ENCODE peak calls at places on chromosomes 7 and 10, in six cellular contexts. S is T follicular helper cell; N is IMR-90; B is epithelial cell of esophagus; C is stimulated activated CD8-positive, alpha-beta memory T cell treated with anti-CD3 and anti-CD28 coated beads, Interleukin-2, amount 100 ng/mL, for 1 hour; L is HS-27A. G is an unnamed sample.
A peak's percentile ranks its signal among the peaks of the same experiment; 100 is the strongest.

GRCh38 chr7:144027070-144027469 is 21.7 kb upstream of the OR2A5 start:
- DNase-seq in S (no peak), N (peak; percentile 50), C (no peak), B (peak; percentile 29), L (no peak), G (no peak)

GRCh38 chr10:77173615-77174461 is 463.8 kb downstream of the KCNMA1 start:
- DNase-seq in C (peak; percentile 39), B (peak; percentile 78), N (peak; percentile 79), S (peak; percentile 30), L (no peak), G (peak; percentile 66)

GRCh38 chr7:81767883-81768282 is 2.0 kb downstream of the HGF start:
- DNase-seq in L (no peak), C (no peak), N (peak; percentile 50), S (no peak), B (no peak), G (no peak)

GRCh38 chr7:6443372-6443941 is 4.3 kb downstream of the DAGLB start:
- DNase-seq in B (peak; percentile 85), L (peak; percentile 91), C (no peak), N (peak; percentile 96), S (no peak), G (no peak)

GRCh38 chr10:4254101-4254994 is 469.3 kb upstream of the KLF6 start:
- DNase-seq in C (no peak), L (no peak), B (peak; percentile 66), N (peak; percentile 99), S (no peak), G (no peak)

GRCh38 chr10:109987413-109987812 is 20.4 kb upstream of the ADD3 start:
- DNase-seq in L (no peak), C (no peak), B (peak; percentile 81), S (no peak), N (peak; percentile 89), G (no peak)

GRCh38 chr7:128192497-128193142 is 48.5 kb upstream of the LEP start:
- DNase-seq in B (no peak), N (no peak), L (no peak), S (no peak), C (no peak), G (no peak)

GRCh38 chr10:6920072-6921019 is 340.3 kb upstream of the PRKCQ start:
- DNase-seq in S (peak; percentile 59), N (peak; percentile 28), L (no peak), B (peak; percentile 73), C (peak; percentile 52), G (peak; percentile 35)

GRCh38 chr10:11898372-11899066 is 75.4 kb downstream of the PROSER2 start:
- DNase-seq in C (no peak), S (no peak), L (no peak), B (peak; percentile 89), N (peak; percentile 30), G (no peak)

GRCh38 chr7:22572292-22572691 is 72.3 kb upstream of the STEAP1B start:
- DNase-seq in B (peak; percentile 49), S (no peak), L (no peak), C (no peak), N (no peak), G (no peak)

GRCh38 chr7:15845868-15846267 is 159.4 kb upstream of the MEOX2 start:
- DNase-seq in L (no peak), B (no peak), C (no peak), S (no peak), N (no peak), G (no peak)

GRCh38 chr10:118621304-118621942 is 26.0 kb upstream of the PRLHR start:
- DNase-seq in S (no peak), L (no peak), C (no peak), N (no peak), B (peak; percentile 25), G (no peak)

GRCh38 chr10:125768217-125768616 is 7.4 kb downstream of the MMP21 start:
- DNase-seq in B (no peak), N (peak; percentile 8), L (no peak), S (no peak), C (no peak), G (no peak)

GRCh38 chr7:75056476-75056875 is 17.1 kb downstream of the RCC1L start:
- DNase-seq in C (no peak), N (peak; percentile 83), L (no peak), S (no peak), B (no peak), G (no peak)

GRCh38 chr7:139340808-139341057 is 404 bp upstream of the FMC1 start:
- DNase-seq in L (no peak), S (no peak), C (no peak), N (no peak), B (no peak), G (no peak)

GRCh38 chr7:40865441-40866233 is 730.8 kb downstream of the SUGCT start:
- DNase-seq in C (no peak), N (no peak), B (no peak), S (no peak), L (no peak), G (no peak)

GRCh38 chr7:84548366-84549085 is 353.9 kb upstream of the SEMA3A start:
- DNase-seq in S (no peak), N (peak; percentile 73), C (no peak), B (no peak), L (peak; percentile 2), G (no peak)

GRCh38 chr7:86954960-86955359 is 104.5 kb downstream of the ELAPOR2 start:
- DNase-seq in B (no peak), S (no peak), L (no peak), N (no peak), C (no peak), G (no peak)

GRCh38 chr7:151404216-151405011 is 5.4 kb downstream of the WDR86 start:
- DNase-seq in N (no peak), C (no peak), B (peak; percentile 34), S (no peak), L (no peak), G (no peak)

GRCh38 chr7:41786943-41787342 is 84.1 kb upstream of the INHBA start:
- DNase-seq in L (no peak), N (no peak), B (peak; percentile 8), S (no peak), C (no peak), G (no peak)